ENCODE peak calls at places on chromosomes 7 and 10, in seven cellular contexts. E is stimulated activated CD4-positive, alpha-beta T cell treated with anti-CD3 and anti-CD28 coated beads, Interleukin-4, amount 100 ng/mL, for 4 hours; Q is WTC11; W is EL; H is Panc1; S is stimulated activated CD8-positive, alpha-beta memory T cell treated with anti-CD3 and anti-CD28 coated beads, Interleukin-7, amount 100 ng/mL, for 1 hour; L is kidney. Y is an unnamed sample.

GRCh38 chr7:2519119-2519930 is at the start of gene LFNG:
- DNase-seq in E (peak), Q (peak), W (peak), H (no peak), S (peak), L (peak), Y (peak)

GRCh38 chr7:37440738-37441404 is 7.8 kb downstream of the ELMO1 start:
- DNase-seq in E (peak), Q (no peak), W (no peak), H (no peak), S (no peak), L (no peak), Y (no peak)

GRCh38 chr7:47308808-47309207 is 273.1 kb downstream of the TNS3 start:
- DNase-seq in E (no peak), Q (no peak), W (no peak), H (no peak), S (no peak), L (no peak), Y (no peak)

GRCh38 chr10:30038961-30039536 is 20.3 kb downstream of the JCAD start:
- DNase-seq in E (no peak), Q (no peak), W (no peak), H (no peak), S (no peak), L (no peak), Y (no peak)

GRCh38 chr10:110512461-110513187 is 14.9 kb downstream of the DUSP5 start:
- DNase-seq in E (peak), Q (no peak), W (peak), H (no peak), S (no peak), L (no peak), Y (no peak)

GRCh38 chr10:73877533-73878160 is 3.3 kb upstream of the CAMK2G start:
- DNase-seq in E (no peak), Q (no peak), W (no peak), H (no peak), S (no peak), L (no peak), Y (no peak)

GRCh38 chr10:73529089-73529832 is 33.4 kb upstream of the PPP3CB start:
- DNase-seq in E (peak), Q (peak), W (peak), H (peak), S (peak), L (no peak), Y (peak)

GRCh38 chr7:155815332-155816191 is 3.3 kb upstream of the SHH start:
- DNase-seq in E (peak), Q (peak), W (peak), H (no peak), S (no peak), L (peak), Y (peak)

GRCh38 chr7:143015102-143015501 is 11.8 kb downstream of the OR9A2 start:
- DNase-seq in E (no peak), Q (no peak), W (no peak), H (no peak), S (no peak), L (no peak), Y (no peak)

GRCh38 chr7:2032030-2032875 is 200.5 kb downstream of the MAD1L1 start:
- DNase-seq in E (no peak), Q (no peak), W (peak), H (no peak), S (no peak), L (peak), Y (no peak)

GRCh38 chr10:69247313-69247710 is 27.2 kb downstream of the HKDC1 start:
- DNase-seq in E (no peak), Q (no peak), W (no peak), H (no peak), S (no peak), L (no peak), Y (no peak)

GRCh38 chr10:6465854-6466524 is 114.1 kb downstream of the PRKCQ start:
- DNase-seq in E (no peak), Q (no peak), W (no peak), H (no peak), S (no peak), L (no peak), Y (no peak)

GRCh38 chr7:44617225-44617885 is 10.9 kb downstream of the OGDH start:
- DNase-seq in E (no peak), Q (no peak), W (peak), H (no peak), S (no peak), L (no peak), Y (no peak)

GRCh38 chr10:77636967-77637473 is 588 bp downstream of the KCNMA1 start:
- DNase-seq in E (no peak), Q (peak), W (peak), H (no peak), S (no peak), L (peak), Y (no peak)

GRCh38 chr10:12018438-12019342 is 23.9 kb downstream of the UPF2 start:
- DNase-seq in E (no peak), Q (no peak), W (peak), H (no peak), S (no peak), L (no peak), Y (no peak)

GRCh38 chr7:47145326-47145725 is 436.6 kb downstream of the TNS3 start:
- DNase-seq in E (no peak), Q (no peak), W (no peak), H (no peak), S (no peak), L (no peak), Y (no peak)

GRCh38 chr10:1673568-1674345 is 63.6 kb downstream of the ADARB2 start:
- DNase-seq in E (no peak), Q (no peak), W (no peak), H (no peak), S (no peak), L (no peak), Y (no peak)

GRCh38 chr7:2760098-2760889 is 72.3 kb downstream of the AMZ1 start:
- DNase-seq in E (no peak), Q (peak), W (peak), H (peak), S (no peak), L (peak), Y (no peak)

GRCh38 chr10:76086571-76087260 is 655.3 kb downstream of the LRMDA start:
- DNase-seq in E (no peak), Q (peak), W (peak), H (no peak), S (no peak), L (peak), Y (peak)

GRCh38 chr7:127726481-127726880 is 74.5 kb downstream of the SND1 start:
- DNase-seq in E (no peak), Q (peak), W (no peak), H (no peak), S (no peak), L (no peak), Y (no peak)

GRCh38 chr7:93218997-93219827 is 7.1 kb downstream of the HEPACAM2 start:
- DNase-seq in E (no peak), Q (no peak), W (no peak), H (no peak), S (no peak), L (no peak), Y (no peak)

GRCh38 chr10:68406111-68406814 is 814 bp downstream of the RUFY2 start:
- DNase-seq in E (peak), Q (peak), W (peak), H (no peak), S (no peak), L (no peak), Y (peak)

GRCh38 chr10:91313-91712 is 42.2 kb upstream of the TUBB8 start:
- DNase-seq in E (no peak), Q (no peak), W (no peak), H (no peak), S (no peak), L (no peak), Y (no peak)

GRCh38 chr10:31152421-31153133 is 120.9 kb upstream of the ZNF438 start:
- DNase-seq in E (no peak), Q (no peak), W (no peak), H (no peak), S (no peak), L (no peak), Y (no peak)

GRCh38 chr7:36863901-36864701 is 139.8 kb upstream of the AOAH start:
- DNase-seq in E (no peak), Q (no peak), W (no peak), H (no peak), S (peak), L (no peak), Y (no peak)

GRCh38 chr10:121841862-121842261 is 86.0 kb downstream of the ATE1 start:
- DNase-seq in E (no peak), Q (no peak), W (no peak), H (no peak), S (no peak), L (no peak), Y (no peak)